ENCODE peak calls at places on chromosomes 11 and 22, in ten cellular contexts. One of them, this sample, is unnamed.

GRCh38 chr22:47807506-47807905 is 1045.1 kb downstream of the TBC1D22A start:
- DNase-seq in heart left ventricle: no peak
- DNase-seq in choroid plexus epithelial cell: no peak
- DNase-seq in SJSA1: peak
- DNase-seq in CD8-positive, alpha-beta memory T cell: no peak
- DNase-seq in Peyer's patch: no peak
- DNase-seq in MM.1S: no peak
- DNase-seq in uterus: no peak
- DNase-seq in lower leg skin: peak
- DNase-seq in PC-3: no peak
- DNase-seq in this sample: no peak

GRCh38 chr22:50725597-50725996 is 12.4 kb upstream of the ACR start:
- DNase-seq in heart left ventricle: no peak
- DNase-seq in choroid plexus epithelial cell: no peak
- DNase-seq in SJSA1: no peak
- DNase-seq in CD8-positive, alpha-beta memory T cell: no peak
- DNase-seq in Peyer's patch: no peak
- DNase-seq in MM.1S: no peak
- DNase-seq in uterus: no peak
- DNase-seq in lower leg skin: no peak
- DNase-seq in PC-3: no peak
- DNase-seq in this sample: no peak

GRCh38 chr11:67044496-67044895 is 12.2 kb upstream of the RHOD start:
- DNase-seq in heart left ventricle: no peak
- DNase-seq in choroid plexus epithelial cell: peak
- DNase-seq in SJSA1: no peak
- DNase-seq in CD8-positive, alpha-beta memory T cell: no peak
- DNase-seq in Peyer's patch: no peak
- DNase-seq in MM.1S: no peak
- DNase-seq in uterus: no peak
- DNase-seq in lower leg skin: no peak
- DNase-seq in PC-3: no peak
- DNase-seq in this sample: no peak

GRCh38 chr22:27399161-27399560 is 402.4 kb downstream of the MN1 start:
- DNase-seq in heart left ventricle: no peak
- DNase-seq in choroid plexus epithelial cell: no peak
- DNase-seq in SJSA1: no peak
- DNase-seq in CD8-positive, alpha-beta memory T cell: no peak
- DNase-seq in Peyer's patch: no peak
- DNase-seq in MM.1S: no peak
- DNase-seq in uterus: no peak
- DNase-seq in lower leg skin: no peak
- DNase-seq in PC-3: peak
- DNase-seq in this sample: no peak

GRCh38 chr11:68652683-68653156 is 31.6 kb upstream of the GAL start:
- DNase-seq in heart left ventricle: no peak
- DNase-seq in choroid plexus epithelial cell: no peak
- DNase-seq in SJSA1: no peak
- DNase-seq in CD8-positive, alpha-beta memory T cell: no peak
- DNase-seq in Peyer's patch: no peak
- DNase-seq in MM.1S: no peak
- DNase-seq in uterus: no peak
- DNase-seq in lower leg skin: no peak
- DNase-seq in PC-3: no peak
- DNase-seq in this sample: no peak

GRCh38 chr11:80227915-80228314 is 787.1 kb upstream of the TENM4 start:
- DNase-seq in heart left ventricle: no peak
- DNase-seq in choroid plexus epithelial cell: no peak
- DNase-seq in SJSA1: no peak
- DNase-seq in CD8-positive, alpha-beta memory T cell: no peak
- DNase-seq in Peyer's patch: no peak
- DNase-seq in MM.1S: no peak
- DNase-seq in uterus: no peak
- DNase-seq in lower leg skin: no peak
- DNase-seq in PC-3: no peak
- DNase-seq in this sample: no peak

GRCh38 chr11:112157274-112157766 is 6.6 kb downstream of the IL18 start:
- DNase-seq in heart left ventricle: no peak
- DNase-seq in choroid plexus epithelial cell: peak
- DNase-seq in SJSA1: peak
- DNase-seq in CD8-positive, alpha-beta memory T cell: no peak
- DNase-seq in Peyer's patch: no peak
- DNase-seq in MM.1S: no peak
- DNase-seq in uterus: no peak
- DNase-seq in lower leg skin: no peak
- DNase-seq in PC-3: peak
- DNase-seq in this sample: no peak

GRCh38 chr11:57223601-57224000 is 13.4 kb downstream of the APLNR start:
- DNase-seq in heart left ventricle: no peak
- DNase-seq in choroid plexus epithelial cell: no peak
- DNase-seq in SJSA1: no peak
- DNase-seq in CD8-positive, alpha-beta memory T cell: no peak
- DNase-seq in Peyer's patch: no peak
- DNase-seq in MM.1S: no peak
- DNase-seq in uterus: no peak
- DNase-seq in lower leg skin: no peak
- DNase-seq in PC-3: no peak
- DNase-seq in this sample: no peak

GRCh38 chr22:29143848-29144785 is 61.6 kb upstream of the EMID1 start:
- DNase-seq in heart left ventricle: no peak
- DNase-seq in choroid plexus epithelial cell: no peak
- DNase-seq in SJSA1: peak
- DNase-seq in CD8-positive, alpha-beta memory T cell: no peak
- DNase-seq in Peyer's patch: no peak
- DNase-seq in MM.1S: no peak
- DNase-seq in uterus: no peak
- DNase-seq in lower leg skin: peak
- DNase-seq in PC-3: no peak
- DNase-seq in this sample: no peak

GRCh38 chr11:28176231-28176853 is 68.2 kb downstream of the METTL15 start:
- DNase-seq in heart left ventricle: no peak
- DNase-seq in choroid plexus epithelial cell: no peak
- DNase-seq in SJSA1: no peak
- DNase-seq in CD8-positive, alpha-beta memory T cell: no peak
- DNase-seq in Peyer's patch: no peak
- DNase-seq in MM.1S: no peak
- DNase-seq in uterus: no peak
- DNase-seq in lower leg skin: no peak
- DNase-seq in PC-3: peak
- DNase-seq in this sample: no peak

GRCh38 chr11:2164861-2165555 is 4.0 kb upstream of the INS start:
- DNase-seq in heart left ventricle: no peak
- DNase-seq in choroid plexus epithelial cell: no peak
- DNase-seq in SJSA1: no peak
- DNase-seq in CD8-positive, alpha-beta memory T cell: no peak
- DNase-seq in Peyer's patch: no peak
- DNase-seq in MM.1S: no peak
- DNase-seq in uterus: no peak
- DNase-seq in lower leg skin: no peak
- DNase-seq in PC-3: no peak
- DNase-seq in this sample: no peak

GRCh38 chr11:2165571-2165970 is 4.6 kb upstream of the INS start:
- DNase-seq in heart left ventricle: no peak
- DNase-seq in choroid plexus epithelial cell: no peak
- DNase-seq in SJSA1: no peak
- DNase-seq in CD8-positive, alpha-beta memory T cell: no peak
- DNase-seq in Peyer's patch: no peak
- DNase-seq in MM.1S: no peak
- DNase-seq in uterus: no peak
- DNase-seq in lower leg skin: no peak
- DNase-seq in PC-3: no peak
- DNase-seq in this sample: no peak

GRCh38 chr11:2167141-2168045 is 4.2 kb downstream of the TH start:
- DNase-seq in heart left ventricle: no peak
- DNase-seq in choroid plexus epithelial cell: no peak
- DNase-seq in SJSA1: no peak
- DNase-seq in CD8-positive, alpha-beta memory T cell: no peak
- DNase-seq in Peyer's patch: no peak
- DNase-seq in MM.1S: no peak
- DNase-seq in uterus: no peak
- DNase-seq in lower leg skin: no peak
- DNase-seq in PC-3: no peak
- DNase-seq in this sample: no peak

GRCh38 chr11:2168286-2169000 is 3.2 kb downstream of the TH start:
- DNase-seq in heart left ventricle: no peak
- DNase-seq in choroid plexus epithelial cell: no peak
- DNase-seq in SJSA1: no peak
- DNase-seq in CD8-positive, alpha-beta memory T cell: no peak
- DNase-seq in Peyer's patch: no peak
- DNase-seq in MM.1S: no peak
- DNase-seq in uterus: no peak
- DNase-seq in lower leg skin: no peak
- DNase-seq in PC-3: no peak
- DNase-seq in this sample: no peak

DNA sequence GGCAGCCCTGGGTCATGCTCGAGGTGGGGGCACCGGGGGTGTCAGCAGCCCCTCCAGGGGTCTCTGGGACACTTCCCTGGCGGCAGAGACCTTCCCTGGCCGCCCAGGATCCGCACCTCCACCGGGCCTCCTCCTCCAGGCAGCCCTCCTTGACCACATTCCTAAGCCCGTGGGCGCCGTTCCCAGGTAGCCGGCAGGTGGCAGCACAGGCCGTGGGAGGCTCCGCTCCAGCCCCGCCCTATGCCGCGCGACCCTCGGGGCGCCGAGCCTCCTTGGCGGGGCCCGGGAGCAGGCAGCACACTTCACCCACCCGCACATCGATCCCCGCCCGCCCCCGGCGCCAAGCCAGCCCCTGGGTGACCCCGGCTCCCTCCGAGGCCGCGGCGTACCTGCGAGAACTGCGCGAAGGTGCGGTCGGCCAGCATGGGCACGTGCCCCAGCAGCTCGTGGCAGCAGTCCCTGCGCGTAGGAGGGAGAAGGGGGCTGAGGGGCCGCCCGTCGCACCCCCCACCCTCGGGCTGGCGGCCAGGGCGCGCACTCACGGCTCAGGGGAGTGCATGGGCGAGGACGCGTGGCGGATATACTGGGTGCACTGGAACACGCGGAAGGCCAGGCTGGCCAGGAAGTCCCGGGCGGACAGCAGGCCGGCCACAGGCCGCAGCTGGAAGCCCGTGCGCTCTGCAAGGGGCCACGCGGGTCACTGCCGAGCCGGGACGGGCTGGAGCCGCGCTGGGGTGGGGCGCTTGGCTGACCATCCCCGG is 5.3 kb upstream of the INS start:
- DNase-seq in heart left ventricle: no peak
- DNase-seq in choroid plexus epithelial cell: peak
- DNase-seq in SJSA1: no peak
- DNase-seq in CD8-positive, alpha-beta memory T cell: peak
- DNase-seq in Peyer's patch: no peak
- DNase-seq in MM.1S: no peak
- DNase-seq in uterus: no peak
- DNase-seq in lower leg skin: no peak
- DNase-seq in PC-3: peak
- DNase-seq in this sample: no peak
- H3K4me3 ChIP-seq in heart left ventricle: peak
- H3K4me3 ChIP-seq in choroid plexus epithelial cell: no peak
- H3K4me3 ChIP-seq in SJSA1: no peak
- H3K4me3 ChIP-seq in CD8-positive, alpha-beta memory T cell: no peak
- H3K4me3 ChIP-seq in Peyer's patch: peak
- H3K4me3 ChIP-seq in MM.1S: no peak
- H3K4me3 ChIP-seq in uterus: peak
- H3K4me3 ChIP-seq in lower leg skin: no peak
- H3K4me3 ChIP-seq in PC-3: no peak
- H3K4me3 ChIP-seq in this sample: no peak

DNA sequence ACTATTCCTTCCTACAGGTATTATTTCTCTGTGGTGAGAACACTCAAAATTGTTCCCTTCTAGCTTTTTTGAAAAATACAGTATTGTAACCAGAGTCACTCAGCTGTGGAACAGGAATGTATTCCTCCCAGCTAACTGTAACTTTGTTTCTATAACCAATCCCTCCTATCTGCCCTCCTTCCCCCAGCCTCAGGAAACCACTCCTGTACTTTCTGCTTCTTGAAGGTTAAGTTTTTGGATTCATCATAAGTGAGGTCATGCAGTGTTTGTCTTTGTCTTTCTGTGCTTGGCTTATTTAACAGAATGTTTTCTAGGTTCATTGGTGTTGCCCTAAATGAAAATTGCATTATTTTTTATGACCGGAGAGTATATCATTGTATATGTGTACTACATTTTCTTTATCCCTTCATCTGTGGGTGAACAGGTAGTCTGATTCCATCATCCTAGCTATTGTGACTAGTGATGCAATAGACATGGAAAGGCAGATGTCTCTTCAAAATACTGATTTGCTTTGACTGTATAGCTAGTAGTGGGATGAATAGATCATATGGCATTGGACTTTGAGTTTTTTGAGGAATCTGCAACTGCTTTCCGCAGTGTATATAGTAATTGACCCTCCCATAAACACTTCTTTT is 112.9 kb upstream of the GRK3 start:
- DNase-seq in heart left ventricle: no peak
- DNase-seq in choroid plexus epithelial cell: peak
- DNase-seq in SJSA1: no peak
- DNase-seq in CD8-positive, alpha-beta memory T cell: no peak
- DNase-seq in Peyer's patch: no peak
- DNase-seq in MM.1S: no peak
- DNase-seq in uterus: no peak
- DNase-seq in lower leg skin: no peak
- DNase-seq in PC-3: no peak
- DNase-seq in this sample: no peak
- H3K4me3 ChIP-seq in heart left ventricle: no peak
- H3K4me3 ChIP-seq in choroid plexus epithelial cell: no peak
- H3K4me3 ChIP-seq in SJSA1: no peak
- H3K4me3 ChIP-seq in CD8-positive, alpha-beta memory T cell: no peak
- H3K4me3 ChIP-seq in Peyer's patch: no peak
- H3K4me3 ChIP-seq in MM.1S: no peak
- H3K4me3 ChIP-seq in uterus: no peak
- H3K4me3 ChIP-seq in lower leg skin: no peak
- H3K4me3 ChIP-seq in PC-3: no peak
- H3K4me3 ChIP-seq in this sample: no peak

GRCh38 chr11:43819926-43820325 is 60.7 kb upstream of the ALKBH3 start:
- DNase-seq in heart left ventricle: no peak
- DNase-seq in choroid plexus epithelial cell: no peak
- DNase-seq in SJSA1: no peak
- DNase-seq in CD8-positive, alpha-beta memory T cell: no peak
- DNase-seq in Peyer's patch: no peak
- DNase-seq in MM.1S: no peak
- DNase-seq in uterus: no peak
- DNase-seq in lower leg skin: no peak
- DNase-seq in PC-3: no peak
- DNase-seq in this sample: no peak
- H3K4me3 ChIP-seq in heart left ventricle: no peak
- H3K4me3 ChIP-seq in choroid plexus epithelial cell: no peak
- H3K4me3 ChIP-seq in SJSA1: no peak
- H3K4me3 ChIP-seq in CD8-positive, alpha-beta memory T cell: no peak
- H3K4me3 ChIP-seq in Peyer's patch: no peak
- H3K4me3 ChIP-seq in MM.1S: no peak
- H3K4me3 ChIP-seq in uterus: no peak
- H3K4me3 ChIP-seq in lower leg skin: no peak
- H3K4me3 ChIP-seq in PC-3: no peak
- H3K4me3 ChIP-seq in this sample: no peak

DNA sequence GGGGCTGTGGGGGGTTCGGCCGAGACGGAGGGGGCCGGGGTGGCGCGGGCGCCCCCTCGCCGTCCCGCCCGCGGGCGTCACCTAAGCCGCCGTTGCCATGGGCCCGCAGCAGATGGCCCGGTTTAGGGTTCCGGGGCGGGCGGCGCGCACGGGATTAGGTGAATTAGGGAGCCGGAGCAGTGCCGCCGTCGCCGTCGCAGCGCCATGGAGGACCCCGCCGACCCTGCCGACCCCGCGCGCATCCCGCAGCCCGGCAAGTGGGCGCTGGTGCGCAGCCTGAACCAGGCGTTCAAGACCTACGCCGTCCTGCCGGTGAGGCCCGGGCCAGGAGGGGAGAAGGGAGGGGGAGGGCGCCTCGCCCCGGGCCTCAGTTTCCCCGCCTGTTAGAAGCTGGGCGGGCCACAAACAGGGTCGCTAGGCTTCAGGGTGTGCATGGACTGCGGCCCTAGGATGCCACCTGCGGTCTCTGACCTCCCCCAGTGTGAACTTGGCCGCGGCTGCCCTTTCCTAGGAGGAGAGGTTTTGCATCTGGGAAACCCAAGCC is 10.1 kb downstream of the MYO7A start:
- DNase-seq in heart left ventricle: no peak
- DNase-seq in choroid plexus epithelial cell: no peak
- DNase-seq in SJSA1: no peak
- DNase-seq in CD8-positive, alpha-beta memory T cell: no peak
- DNase-seq in Peyer's patch: no peak
- DNase-seq in MM.1S: no peak
- DNase-seq in uterus: no peak
- DNase-seq in lower leg skin: no peak
- DNase-seq in PC-3: no peak
- DNase-seq in this sample: no peak
- H3K4me3 ChIP-seq in heart left ventricle: no peak
- H3K4me3 ChIP-seq in choroid plexus epithelial cell: no peak
- H3K4me3 ChIP-seq in SJSA1: no peak
- H3K4me3 ChIP-seq in CD8-positive, alpha-beta memory T cell: no peak
- H3K4me3 ChIP-seq in Peyer's patch: no peak
- H3K4me3 ChIP-seq in MM.1S: no peak
- H3K4me3 ChIP-seq in uterus: no peak
- H3K4me3 ChIP-seq in lower leg skin: no peak
- H3K4me3 ChIP-seq in PC-3: no peak
- H3K4me3 ChIP-seq in this sample: no peak

This sample was measured in dorsolateral prefrontal cortex.